ENCODE peak calls at places on chromosomes 1 and 21, in eight cellular contexts. W is Peyer's patch, A is fibroblast of lung, J is Panc1, Q is Caco-2, V is uterus, N is ovary, Y is bronchial epithelial cell. M is an unnamed sample. For H3K27me3 and H3K36me3, the result is how much of the 10 kb centered on the place peaks cover.

GRCh38 chr1:25487628-25488027 is 55.8 kb upstream of the LDLRAP1 start:
- DNase-seq in A (no peak), N (no peak), Y (no peak), V (no peak), W (no peak), Q (no peak), J (no peak), M (no peak)

GRCh38 chr1:58687516-58687915 is 12.3 kb downstream of the MYSM1 start:
- DNase-seq in V (no peak), N (no peak), W (no peak), Y (no peak), J (no peak), Q (no peak), A (no peak), M (no peak)

GRCh38 chr1:41915786-41916571 is 2.7 kb downstream of the HIVEP3 start:
- DNase-seq in Y (no peak), V (no peak), W (no peak), J (no peak), N (no peak), Q (no peak), A (no peak), M (no peak)

GRCh38 chr1:168091720-168092119 is 45.0 kb downstream of the GPR161 start:
- DNase-seq in N (no peak), V (no peak), J (no peak), Q (no peak), Y (no peak), A (no peak), W (no peak), M (no peak)

GRCh38 chr1:64920936-64921589 is 45.3 kb downstream of the JAK1 start:
- DNase-seq in Y (peak), W (no peak), J (no peak), V (no peak), N (no peak), Q (no peak), A (peak), M (no peak)

GRCh38 chr1:65393345-65393744 is 27.1 kb upstream of the LEPR start:
- DNase-seq in N (no peak), W (no peak), Y (peak), V (no peak), J (no peak), Q (no peak), A (peak), M (peak)

GRCh38 chr1:181453541-181454201 is 29.6 kb upstream of the CACNA1E start:
- DNase-seq in W (no peak), Q (no peak), V (no peak), Y (no peak), J (no peak), N (no peak), A (no peak), M (no peak)

GRCh38 chr1:147078606-147079399 is 93.5 kb downstream of the PRKAB2 start:
- DNase-seq in W (no peak), J (no peak), Q (no peak), N (no peak), V (no peak), A (no peak), Y (no peak), M (no peak)

GRCh38 chr1:187275985-187276580 is 447.3 kb downstream of the PLA2G4A start:
- DNase-seq in W (no peak), V (no peak), A (peak), Y (no peak), Q (no peak), N (no peak), J (no peak), M (no peak)

GRCh38 chr1:14590781-14591180 is 7.7 kb upstream of the KAZN start:
- DNase-seq in J (no peak), Y (no peak), Q (no peak), A (no peak), N (no peak), V (no peak), W (no peak), M (no peak)

GRCh38 chr1:205595435-205595834 is 36.4 kb downstream of the ELK4 start:
- DNase-seq in J (no peak), Y (no peak), Q (no peak), A (no peak), N (no peak), V (no peak), W (no peak), M (peak)

GRCh38 chr21:41167348-41168342 is at the start of gene BACE2:
- DNase-seq in Y (peak), W (peak), N (peak), V (peak), Q (peak), A (peak), J (no peak), M (peak)

GRCh38 chr1:198936371-198937083 is 297.7 kb downstream of the PTPRC start:
- DNase-seq in Q (no peak), J (no peak), V (no peak), W (no peak), N (no peak), A (peak), Y (peak), M (no peak)

GRCh38 chr1:63498106-63498505 is 24.9 kb downstream of the ITGB3BP start:
- DNase-seq in J (no peak), N (no peak), V (no peak), A (no peak), Q (no peak), W (no peak), Y (peak), M (no peak)

GRCh38 chr1:243982451-243983018 is 68.5 kb upstream of the ZBTB18 start:
- DNase-seq in N (no peak), Y (no peak), A (no peak), W (no peak), Q (no peak), J (no peak), V (no peak), M (no peak)

GRCh38 chr1:47424336-47424982 is 8.4 kb downstream of the FOXE3 start:
- DNase-seq in W (no peak), J (no peak), N (no peak), Y (peak), Q (peak), V (no peak), A (peak), M (no peak)

GRCh38 chr1:185568155-185569123 is 165.8 kb upstream of the HMCN1 start:
- DNase-seq in W (no peak), J (no peak), A (no peak), N (no peak), Y (peak), V (no peak), Q (no peak), M (no peak)

DNA sequence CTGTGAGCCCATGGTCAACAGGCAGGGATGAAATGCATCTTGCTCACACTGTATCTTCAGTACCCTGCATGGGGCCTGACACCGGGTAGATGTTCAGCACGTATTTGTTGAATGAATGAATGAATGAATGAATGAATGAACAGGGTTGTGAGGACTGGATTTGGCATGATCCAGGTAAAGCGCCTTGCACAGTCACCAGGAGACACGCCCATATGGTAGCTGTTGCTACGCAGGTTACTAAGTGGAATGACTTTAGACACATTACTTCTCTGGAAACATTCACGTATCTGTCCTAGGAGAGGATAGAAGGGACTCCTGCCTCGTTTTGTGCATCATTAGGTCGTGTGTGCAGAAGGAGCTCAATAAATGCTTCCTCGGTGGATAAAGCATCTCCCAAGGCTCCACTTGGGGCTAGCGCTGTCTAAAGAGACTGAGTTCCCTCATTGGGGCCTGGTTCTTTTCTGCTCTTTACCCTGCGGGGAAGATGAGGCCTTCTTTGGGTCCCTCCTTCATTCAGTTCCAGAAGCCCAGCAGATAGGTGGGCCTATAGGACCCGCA is 54.2 kb downstream of the NDUFS5 start:
- DNase-seq in Y (no peak), Q (no peak), J (no peak), V (no peak), N (no peak), W (no peak), A (no peak), M (no peak)
- H3K4me3 ChIP-seq in Y (no peak), Q (no peak), J (peak), V (no peak), N (no peak), W (no peak), A (peak), M (no peak)

GRCh38 chr1:5802606-5803005 is 189.6 kb downstream of the NPHP4 start:
- DNase-seq in W (no peak), N (no peak), Y (no peak), J (no peak), A (no peak), Q (no peak), V (no peak), M (no peak)
- H3K27me3 ChIP-seq in W (under half), N (under half), Y (under half), J (under half), A (under half), Q (under half), V (under half), M (under half)

GRCh38 chr21:32366191-32366590 is 26.6 kb downstream of the URB1 start:
- DNase-seq in W (no peak), A (no peak), Y (no peak), N (no peak), V (no peak), J (no peak), Q (no peak), M (no peak)
- H3K36me3 ChIP-seq in W (half or more), A (under half), Y (half or more), N (under half), V (under half), J (under half), Q (under half), M (under half)

GRCh38 chr21:34736116-34736870 is 67.5 kb downstream of the CLIC6 start:
- DNase-seq in V (no peak), W (no peak), N (no peak), Y (no peak), A (no peak), Q (no peak), J (no peak), M (no peak)
- H3K4me3 ChIP-seq in V (no peak), W (no peak), N (no peak), Y (no peak), A (no peak), Q (no peak), J (no peak), M (no peak)

DNA sequence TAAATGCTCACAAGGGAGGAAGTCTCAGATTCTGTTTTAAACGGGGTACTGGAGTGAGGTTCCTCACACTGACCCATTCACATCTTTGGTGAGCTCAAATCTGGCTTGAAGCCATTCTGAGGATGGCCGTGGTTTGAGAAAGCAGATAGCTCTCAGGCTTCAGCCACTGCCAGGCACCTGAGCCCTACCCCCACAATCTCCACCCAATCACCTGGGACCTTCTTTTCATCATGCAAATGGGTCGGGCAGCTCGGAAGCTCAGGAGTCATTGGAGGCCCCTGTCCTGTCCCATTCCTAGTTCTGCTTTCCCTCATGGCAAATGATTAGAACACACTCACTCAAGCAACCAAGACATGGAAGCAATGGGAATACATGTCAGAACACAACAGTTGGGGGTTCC is 141.4 kb upstream of the ETS2 start:
- DNase-seq in W (no peak), N (no peak), J (no peak), V (no peak), Y (no peak), A (no peak), Q (no peak), M (no peak)
- H3K27me3 ChIP-seq in W (under half), N (under half), J (under half), V (under half), Y (under half), A (half or more), Q (under half), M (under half)

DNA sequence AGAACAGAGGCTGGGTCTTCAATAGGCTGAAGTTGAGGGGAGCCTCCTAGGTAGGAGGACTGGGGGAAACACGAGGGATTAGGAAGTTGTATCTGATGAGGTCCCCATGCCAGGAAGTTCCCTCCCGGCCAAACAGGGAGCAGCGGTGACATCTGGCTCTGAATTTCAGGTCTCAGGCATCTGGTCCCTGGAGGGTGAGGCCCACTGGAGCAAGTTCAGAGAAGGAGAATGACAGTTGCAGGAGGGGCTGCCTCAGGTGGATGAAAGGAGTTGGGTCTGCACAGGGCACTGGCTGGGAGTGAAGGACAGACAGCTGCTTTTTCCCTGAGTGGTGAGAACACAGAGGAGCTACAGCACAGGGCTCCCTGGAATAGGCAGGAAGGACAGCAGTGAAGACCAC is 9.1 kb downstream of the TMEM9 start:
- DNase-seq in N (no peak), Y (no peak), W (no peak), J (no peak), Q (no peak), V (no peak), A (no peak), M (no peak)
- H3K36me3 ChIP-seq in N (under half), Y (under half), W (half or more), J (under half), Q (under half), V (under half), A (under half), M (under half)